ENCODE peak calls at places on chromosomes 1 and 21, in five cellular contexts. Q is transverse colon, Y is SJSA1, E is fibroblast of pulmonary artery, F is psoas muscle. V is an unnamed sample.

GRCh38 chr1:221576268-221576667 is 165.6 kb downstream of the DUSP10 start:
- DNase-seq in Q (no peak), Y (peak), E (peak), F (no peak), V (peak)

GRCh38 chr1:236502579-236502971 is 21.2 kb upstream of the LGALS8 start:
- DNase-seq in Q (no peak), Y (peak), E (peak), F (no peak), V (peak)

GRCh38 chr21:38806153-38806941 is 618 bp downstream of the ETS2 start:
- DNase-seq in Q (peak), Y (no peak), E (no peak), F (peak), V (no peak)

GRCh38 chr1:31714442-31715096 is 10.8 kb upstream of the COL16A1 start:
- DNase-seq in Q (peak), Y (peak), E (peak), F (peak), V (peak)

GRCh38 chr1:166671627-166672026 is 167.6 kb upstream of the POGK start:
- DNase-seq in Q (no peak), Y (no peak), E (no peak), F (no peak), V (no peak)

GRCh38 chr1:158969166-158969565 is 37.8 kb downstream of the PYHIN1 start:
- DNase-seq in Q (no peak), Y (no peak), E (no peak), F (no peak), V (no peak)

GRCh38 chr1:48823161-48823560 is 46.5 kb upstream of the BEND5 start:
- DNase-seq in Q (peak), Y (no peak), E (no peak), F (no peak), V (no peak)

GRCh38 chr1:96541491-96541890 is 180.1 kb upstream of the PTBP2 start:
- DNase-seq in Q (no peak), Y (no peak), E (no peak), F (no peak), V (no peak)

GRCh38 chr21:32772281-32773047 is 909 bp upstream of the PAXBP1 start:
- DNase-seq in Q (peak), Y (no peak), E (peak), F (peak), V (no peak)

GRCh38 chr21:26041441-26042180 is 129.0 kb downstream of the APP start:
- DNase-seq in Q (no peak), Y (no peak), E (peak), F (no peak), V (no peak)

GRCh38 chr21:31213787-31214186 is 130.3 kb downstream of the TIAM1 start:
- DNase-seq in Q (no peak), Y (no peak), E (peak), F (no peak), V (no peak)

GRCh38 chr21:36854391-36854790 is 112.1 kb downstream of the HLCS start:
- DNase-seq in Q (peak), Y (no peak), E (peak), F (no peak), V (no peak)

GRCh38 chr1:10528066-10529014 is 53.6 kb downstream of the PEX14 start:
- DNase-seq in Q (peak), Y (peak), E (peak), F (peak), V (peak)

GRCh38 chr1:154720328-154721301 is 112.6 kb upstream of the ADAR start:
- DNase-seq in Q (no peak), Y (no peak), E (no peak), F (no peak), V (no peak)

GRCh38 chr21:46066843-46067331 is 31.0 kb upstream of the COL6A2 start:
- DNase-seq in Q (no peak), Y (peak), E (peak), F (peak), V (no peak)

GRCh38 chr21:41045534-41046268 is 122.3 kb upstream of the BACE2 start:
- DNase-seq in Q (no peak), Y (no peak), E (no peak), F (no peak), V (no peak)

GRCh38 chr1:36582066-36582755 is 99.5 kb upstream of the CSF3R start:
- DNase-seq in Q (no peak), Y (no peak), E (no peak), F (no peak), V (no peak)

GRCh38 chr1:94411217-94411616 is 7.0 kb upstream of the ABCD3 start:
- DNase-seq in Q (no peak), Y (no peak), E (no peak), F (no peak), V (no peak)

GRCh38 chr1:67590329-67590728 is 94.7 kb upstream of the GADD45A start:
- DNase-seq in Q (peak), Y (no peak), E (peak), F (no peak), V (peak)

GRCh38 chr1:1452882-1453281 is 3.4 kb downstream of the ATAD3C start:
- DNase-seq in Q (no peak), Y (no peak), E (no peak), F (no peak), V (no peak)

GRCh38 chr1:224720216-224720615 is 104.1 kb downstream of the CNIH3 start:
- DNase-seq in Q (no peak), Y (no peak), E (no peak), F (no peak), V (no peak)

GRCh38 chr1:227437495-227438008 is 119.3 kb upstream of the CDC42BPA start:
- DNase-seq in Q (no peak), Y (no peak), E (peak), F (no peak), V (no peak)

GRCh38 chr1:914891-915280 is 8.8 kb upstream of the SAMD11 start:
- DNase-seq in Q (no peak), Y (no peak), E (no peak), F (no peak), V (no peak)

GRCh38 chr1:6545276-6545934 is 8.9 kb downstream of the NOL9 start:
- DNase-seq in Q (no peak), Y (no peak), E (peak), F (no peak), V (no peak)

GRCh38 chr1:44377925-44378784 is 23.1 kb upstream of the ERI3 start:
- DNase-seq in Q (peak), Y (no peak), E (peak), F (no peak), V (no peak)

GRCh38 chr1:109392037-109392787 is 5.5 kb downstream of the SORT1 start:
- DNase-seq in Q (no peak), Y (no peak), E (no peak), F (peak), V (no peak)

GRCh38 chr1:233614743-233615521 is 1.0 kb downstream of the KCNK1 start:
- DNase-seq in Q (peak), Y (no peak), E (no peak), F (no peak), V (no peak)

GRCh38 chr1:246155923-246156322 is 351.2 kb downstream of the SMYD3 start:
- DNase-seq in Q (no peak), Y (no peak), E (peak), F (no peak), V (peak)

GRCh38 chr1:115076384-115076906 is 12.9 kb downstream of the TSPAN2 start:
- DNase-seq in Q (no peak), Y (no peak), E (no peak), F (no peak), V (no peak)

GRCh38 chr1:186304982-186305949 is 69.8 kb downstream of the TPR start:
- DNase-seq in Q (no peak), Y (no peak), E (peak), F (no peak), V (no peak)

GRCh38 chr1:16212251-16212961 is at the start of gene ARHGEF19:
- DNase-seq in Q (peak), Y (no peak), E (no peak), F (no peak), V (no peak)

GRCh38 chr1:105459759-105460158 is 1596.7 kb upstream of the PRMT6 start:
- DNase-seq in Q (no peak), Y (no peak), E (no peak), F (no peak), V (no peak)

DNA sequence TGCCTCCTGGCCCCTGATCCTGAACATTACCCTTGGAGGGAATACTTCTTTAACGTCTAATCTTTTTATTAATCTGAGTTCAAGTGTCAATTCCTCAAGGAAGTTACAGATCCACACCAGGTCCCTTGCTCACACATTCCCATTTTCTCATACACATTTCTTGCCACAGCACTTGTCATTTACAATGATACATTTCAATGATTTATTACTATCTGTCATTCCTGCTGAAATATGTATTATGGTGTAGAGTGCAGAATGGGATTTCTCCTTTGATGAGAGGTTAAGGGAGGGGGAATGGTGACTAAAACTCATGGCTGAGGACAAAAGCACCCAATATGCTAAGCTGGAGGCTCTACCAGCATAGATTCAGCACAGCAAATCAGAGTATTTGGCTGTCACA is 982.6 kb downstream of the TTLL7 start:
- DNase-seq in Q (no peak), Y (no peak), E (no peak), F (no peak), V (no peak)
- H3K4me3 ChIP-seq in Q (no peak), Y (no peak), E (no peak), F (no peak), V (no peak)

GRCh38 chr1:218401896-218402770 is 57.0 kb downstream of the TGFB2 start:
- DNase-seq in Q (no peak), Y (no peak), E (no peak), F (no peak), V (no peak)
- H3K4me3 ChIP-seq in Q (no peak), Y (no peak), E (no peak), F (no peak), V (no peak)

GRCh38 chr1:18951416-18951815 is 5.1 kb downstream of the IFFO2 start:
- DNase-seq in Q (no peak), Y (no peak), E (no peak), F (no peak), V (no peak)

GRCh38 chr1:18948048-18948912 is 8.2 kb downstream of the IFFO2 start:
- DNase-seq in Q (no peak), Y (no peak), E (peak), F (no peak), V (no peak)

GRCh38 chr1:18948913-18949688 is 7.4 kb downstream of the IFFO2 start:
- DNase-seq in Q (no peak), Y (no peak), E (peak), F (peak), V (no peak)

GRCh38 chr1:18950415-18951026 is 6.0 kb downstream of the IFFO2 start:
- DNase-seq in Q (no peak), Y (peak), E (no peak), F (peak), V (no peak)

GRCh38 chr1:18949689-18950414 is 6.6 kb downstream of the IFFO2 start:
- DNase-seq in Q (no peak), Y (peak), E (peak), F (peak), V (no peak)
- H3K4me3 ChIP-seq in Q (no peak), Y (peak), E (peak), F (peak), V (peak)

DNA sequence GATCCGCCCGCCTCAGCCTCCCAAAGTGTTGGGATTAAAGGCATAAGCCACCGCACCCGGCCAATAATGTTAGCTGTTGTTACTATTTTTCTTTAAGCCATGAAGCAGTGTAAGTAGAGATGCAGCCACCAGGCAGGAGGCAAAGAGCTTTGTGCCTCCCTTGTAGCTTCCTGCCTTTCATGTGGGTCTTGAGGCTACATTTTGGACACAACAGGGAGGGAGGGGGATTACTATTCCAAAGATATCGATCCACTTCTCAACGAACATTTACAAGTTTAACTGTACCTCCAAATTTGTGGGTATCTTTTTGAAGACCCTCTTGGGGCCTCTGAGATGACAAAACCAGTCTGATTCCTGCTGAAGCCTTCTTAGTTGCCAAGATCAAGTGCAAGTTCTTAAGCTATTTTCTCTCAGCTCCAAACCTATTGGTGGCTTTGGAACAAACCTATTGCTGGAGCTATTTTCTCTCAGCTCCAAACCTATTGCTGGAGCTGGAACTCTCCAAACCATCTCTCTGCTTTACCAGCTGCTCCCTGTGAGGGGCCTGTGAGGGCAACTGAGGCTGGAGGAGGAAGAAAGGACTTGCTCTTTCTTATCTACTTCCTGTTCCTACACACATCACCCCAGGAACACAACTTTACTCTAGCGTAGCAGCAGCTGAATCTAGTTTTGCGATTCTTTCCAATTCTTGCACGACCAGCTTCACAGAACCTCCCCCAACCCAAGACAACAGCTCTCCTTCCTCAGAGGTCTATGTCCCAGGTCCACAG is 16.2 kb upstream of the RCAN3 start:
- DNase-seq in Q (no peak), Y (no peak), E (no peak), F (no peak), V (no peak)
- H3K4me3 ChIP-seq in Q (no peak), Y (no peak), E (no peak), F (no peak), V (no peak)

GRCh38 chr21:45013271-45013841 is 61.0 kb upstream of the ADARB1 start:
- DNase-seq in Q (no peak), Y (no peak), E (no peak), F (no peak), V (no peak)

GRCh38 chr21:45015469-45015860 is 58.9 kb upstream of the ADARB1 start:
- DNase-seq in Q (no peak), Y (no peak), E (no peak), F (peak), V (no peak)

GRCh38 chr21:45016491-45017375 is 57.6 kb upstream of the ADARB1 start:
- DNase-seq in Q (peak), Y (no peak), E (no peak), F (peak), V (no peak)

GRCh38 chr21:45016031-45016430 is 58.3 kb upstream of the ADARB1 start:
- DNase-seq in Q (no peak), Y (no peak), E (no peak), F (no peak), V (no peak)

GRCh38 chr21:45014747-45015468 is 59.5 kb upstream of the ADARB1 start:
- DNase-seq in Q (no peak), Y (no peak), E (no peak), F (no peak), V (no peak)
- H3K4me3 ChIP-seq in Q (no peak), Y (no peak), E (no peak), F (no peak), V (no peak)

GRCh38 chr1:201740609-201741231 is 88.2 kb upstream of the IPO9 start:
- DNase-seq in Q (no peak), Y (no peak), E (no peak), F (no peak), V (no peak)

GRCh38 chr1:201742476-201742875 is 86.5 kb upstream of the IPO9 start:
- DNase-seq in Q (no peak), Y (no peak), E (no peak), F (peak), V (peak)

GRCh38 chr1:201740086-201740541 is 88.8 kb upstream of the IPO9 start:
- DNase-seq in Q (no peak), Y (no peak), E (no peak), F (no peak), V (no peak)

GRCh38 chr1:201742955-201743805 is 85.8 kb upstream of the IPO9 start:
- DNase-seq in Q (no peak), Y (no peak), E (no peak), F (no peak), V (no peak)

DNA sequence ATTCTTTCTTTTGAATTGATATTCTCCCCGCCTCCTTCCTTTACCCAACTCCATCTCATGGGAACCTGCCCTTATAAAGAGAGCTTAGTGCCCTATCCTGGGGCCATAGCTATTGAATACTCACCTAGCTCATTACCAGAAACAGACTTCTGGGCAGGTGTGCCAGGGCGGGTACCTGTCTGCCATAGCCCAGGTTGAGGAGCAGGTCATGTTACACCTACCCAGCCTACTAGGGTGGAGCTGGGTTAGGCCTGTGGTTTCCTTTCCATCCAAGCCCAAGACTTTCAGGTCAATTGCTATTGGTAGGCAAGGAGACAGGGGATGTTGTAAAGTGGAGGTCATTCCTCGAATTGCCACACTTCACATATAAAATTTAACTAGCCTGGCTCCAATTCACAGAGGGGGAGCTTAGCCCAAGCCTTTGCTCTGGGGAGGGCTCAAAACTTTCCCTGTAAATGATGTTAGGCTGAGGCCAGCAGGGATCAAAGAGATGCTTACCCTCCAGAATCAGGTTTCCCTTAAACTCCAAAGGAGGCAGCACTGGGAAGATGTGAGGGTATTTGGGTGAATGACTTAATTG is 87.1 kb upstream of the IPO9 start:
- DNase-seq in Q (no peak), Y (no peak), E (no peak), F (no peak), V (no peak)
- H3K4me3 ChIP-seq in Q (no peak), Y (no peak), E (peak), F (no peak), V (no peak)

GRCh38 chr1:50424045-50424939 is 1.0 kb upstream of the DMRTA2 start:
- DNase-seq in Q (no peak), Y (no peak), E (peak), F (no peak), V (no peak)
- H3K4me3 ChIP-seq in Q (peak), Y (peak), E (peak), F (peak), V (peak)

DNA sequence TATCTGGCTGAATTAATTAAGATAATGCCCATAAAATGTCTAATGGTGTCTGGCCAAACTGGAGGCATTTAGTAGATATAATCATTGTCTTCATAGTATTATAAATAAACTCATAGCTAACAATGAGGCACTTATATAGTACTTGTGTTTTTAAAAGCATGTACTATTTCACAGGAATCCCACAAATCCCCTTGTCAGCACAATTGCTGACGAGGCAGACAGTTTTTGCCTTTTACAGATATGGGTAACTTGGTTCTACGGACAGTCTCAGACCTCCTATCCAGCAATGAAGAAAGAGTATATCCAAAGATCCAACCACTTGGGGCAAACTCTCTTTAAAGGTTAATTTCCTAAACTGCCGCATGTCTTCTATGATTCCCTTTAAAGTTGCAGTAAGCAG is 73.7 kb downstream of the ATP1B1 start:
- DNase-seq in Q (no peak), Y (no peak), E (no peak), F (no peak), V (no peak)
- H3K4me3 ChIP-seq in Q (no peak), Y (no peak), E (no peak), F (no peak), V (no peak)

DNA sequence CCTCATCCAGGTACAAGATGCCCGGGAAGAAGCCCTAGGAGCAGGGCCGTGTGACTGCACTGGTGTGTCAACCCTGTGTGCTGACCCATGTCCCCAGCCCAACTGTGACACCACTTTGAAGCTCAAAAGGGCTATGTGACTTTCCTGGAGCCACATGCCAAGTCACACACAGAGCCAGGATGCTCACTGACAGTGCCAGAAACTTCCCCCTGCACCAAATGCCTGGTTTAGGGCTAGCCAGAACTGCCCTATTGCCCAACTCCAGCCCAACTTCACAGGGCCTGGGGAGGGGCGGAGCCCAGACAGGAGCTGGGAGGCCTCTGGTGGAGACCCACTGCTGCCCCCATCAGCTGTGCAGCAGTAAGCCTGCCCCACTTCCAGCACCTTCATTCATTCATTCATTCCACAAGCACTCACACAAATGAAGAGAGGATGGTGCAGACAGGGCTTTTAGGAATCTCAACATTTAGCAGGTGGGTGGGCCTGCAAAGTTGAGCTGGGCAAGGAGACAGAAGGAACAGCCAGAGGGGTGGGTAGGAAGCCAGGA is 36.7 kb downstream of the KCNQ4 start:
- DNase-seq in Q (no peak), Y (no peak), E (no peak), F (peak), V (no peak)
- H3K4me3 ChIP-seq in Q (no peak), Y (no peak), E (no peak), F (no peak), V (no peak)

DNA sequence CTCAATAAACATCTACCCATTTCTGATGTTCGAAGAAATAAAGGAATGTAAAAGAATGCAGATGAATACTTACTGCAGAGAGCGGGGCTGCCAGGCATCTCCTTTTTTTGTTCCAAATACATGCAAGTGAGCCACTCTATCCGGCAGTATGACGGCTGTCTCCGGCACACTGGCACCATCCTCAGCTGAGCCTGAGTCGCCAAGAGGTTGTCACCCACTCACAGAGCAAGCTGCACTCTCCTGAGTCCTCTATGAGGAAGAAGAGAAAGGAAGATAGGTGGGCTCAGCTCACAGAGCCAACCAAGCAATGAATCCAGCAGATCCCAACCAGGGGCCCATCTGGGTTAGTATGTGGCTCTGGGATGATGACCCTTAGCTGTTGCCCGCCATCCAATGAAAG is 65.3 kb downstream of the CD46 start:
- DNase-seq in Q (no peak), Y (no peak), E (no peak), F (peak), V (no peak)
- H3K4me3 ChIP-seq in Q (no peak), Y (no peak), E (no peak), F (peak), V (no peak)